ENCODE peak calls at places on chromosomes 2 and 18, in four cellular contexts. One of them, this sample, is unnamed.

GRCh38 chr2:157593411-157593810 is 35.3 kb downstream of the ACVR1C start:
- DNase-seq in choroid plexus epithelial cell: no peak
- DNase-seq in RWPE1: no peak
- DNase-seq in cardiac muscle cell: no peak
- DNase-seq in this sample: no peak

GRCh38 chr2:102187191-102188150 is 648 bp downstream of the IL1RL2 start:
- DNase-seq in choroid plexus epithelial cell: peak; percentile 58
- DNase-seq in RWPE1: peak; percentile 14
- DNase-seq in cardiac muscle cell: no peak
- DNase-seq in this sample: peak; percentile 29

GRCh38 chr18:69784840-69785239 is 162.8 kb downstream of the CD226 start:
- DNase-seq in choroid plexus epithelial cell: no peak
- DNase-seq in RWPE1: no peak
- DNase-seq in cardiac muscle cell: no peak
- DNase-seq in this sample: no peak

GRCh38 chr2:28153851-28154250 is 238.8 kb upstream of the FOSL2 start:
- DNase-seq in choroid plexus epithelial cell: no peak
- DNase-seq in RWPE1: no peak
- DNase-seq in cardiac muscle cell: no peak
- DNase-seq in this sample: no peak

GRCh38 chr2:155842103-155842502 is 490.4 kb downstream of the NR4A2 start:
- DNase-seq in choroid plexus epithelial cell: peak; percentile 0
- DNase-seq in RWPE1: no peak
- DNase-seq in cardiac muscle cell: no peak
- DNase-seq in this sample: no peak

GRCh38 chr2:62665446-62665845 is 40.1 kb upstream of the EHBP1 start:
- DNase-seq in choroid plexus epithelial cell: no peak
- DNase-seq in RWPE1: no peak
- DNase-seq in cardiac muscle cell: no peak
- DNase-seq in this sample: no peak

GRCh38 chr18:75408554-75409506 is 18.7 kb downstream of the SMIM21 start:
- DNase-seq in choroid plexus epithelial cell: peak; percentile 91
- DNase-seq in RWPE1: peak; percentile 94
- DNase-seq in cardiac muscle cell: no peak
- DNase-seq in this sample: no peak

GRCh38 chr2:207869784-207870778 is 100.4 kb upstream of the FZD5 start:
- DNase-seq in choroid plexus epithelial cell: peak; percentile 79
- DNase-seq in RWPE1: no peak
- DNase-seq in cardiac muscle cell: no peak
- DNase-seq in this sample: no peak

GRCh38 chr2:168654724-168655123 is 147.7 kb upstream of the NOSTRIN start:
- DNase-seq in choroid plexus epithelial cell: no peak
- DNase-seq in RWPE1: no peak
- DNase-seq in cardiac muscle cell: no peak
- DNase-seq in this sample: no peak

GRCh38 chr2:37415128-37415817 is 70.8 kb downstream of the QPCT start:
- DNase-seq in choroid plexus epithelial cell: peak; percentile 61
- DNase-seq in RWPE1: no peak
- DNase-seq in cardiac muscle cell: peak; percentile 62
- DNase-seq in this sample: no peak

GRCh38 chr18:73258375-73259087 is 390.7 kb upstream of the NETO1 start:
- DNase-seq in choroid plexus epithelial cell: no peak
- DNase-seq in RWPE1: no peak
- DNase-seq in cardiac muscle cell: no peak
- DNase-seq in this sample: no peak

GRCh38 chr2:95664086-95664441 is 72.3 kb downstream of the TRIM43 start:
- DNase-seq in choroid plexus epithelial cell: no peak
- DNase-seq in RWPE1: no peak
- DNase-seq in cardiac muscle cell: no peak
- DNase-seq in this sample: no peak

GRCh38 chr18:6069539-6069938 is 174.2 kb upstream of the TMEM200C start:
- DNase-seq in choroid plexus epithelial cell: peak; percentile 8
- DNase-seq in RWPE1: no peak
- DNase-seq in cardiac muscle cell: no peak
- DNase-seq in this sample: no peak

GRCh38 chr2:241576293-241576654 is 17.7 kb downstream of the BOK start:
- DNase-seq in choroid plexus epithelial cell: no peak
- DNase-seq in RWPE1: no peak
- DNase-seq in cardiac muscle cell: no peak
- DNase-seq in this sample: no peak

GRCh38 chr2:188519133-188519532 is 227.5 kb downstream of the GULP1 start:
- DNase-seq in choroid plexus epithelial cell: peak; percentile 49
- DNase-seq in RWPE1: no peak
- DNase-seq in cardiac muscle cell: no peak
- DNase-seq in this sample: no peak

GRCh38 chr2:101149241-101150192 is 1.7 kb downstream of the TBC1D8 start:
- DNase-seq in choroid plexus epithelial cell: no peak
- DNase-seq in RWPE1: peak; percentile 66
- DNase-seq in cardiac muscle cell: no peak
- DNase-seq in this sample: no peak

GRCh38 chr18:9019135-9019534 is 83.4 kb upstream of the NDUFV2 start:
- DNase-seq in choroid plexus epithelial cell: no peak
- DNase-seq in RWPE1: no peak
- DNase-seq in cardiac muscle cell: no peak
- DNase-seq in this sample: no peak

GRCh38 chr2:105437708-105438103 is 38.9 kb upstream of the FHL2 start:
- DNase-seq in choroid plexus epithelial cell: peak; percentile 86
- DNase-seq in RWPE1: no peak
- DNase-seq in cardiac muscle cell: no peak
- DNase-seq in this sample: no peak

GRCh38 chr2:161303535-161304050 is 4.6 kb upstream of the PSMD14 start:
- DNase-seq in choroid plexus epithelial cell: no peak
- DNase-seq in RWPE1: no peak
- DNase-seq in cardiac muscle cell: no peak
- DNase-seq in this sample: no peak

GRCh38 chr2:170651603-170652002 is 63.5 kb upstream of the SP5 start:
- DNase-seq in choroid plexus epithelial cell: no peak
- DNase-seq in RWPE1: no peak
- DNase-seq in cardiac muscle cell: no peak
- DNase-seq in this sample: no peak

GRCh38 chr2:60516383-60516811 is 37.1 kb downstream of the BCL11A start:
- DNase-seq in choroid plexus epithelial cell: peak; percentile 97
- DNase-seq in RWPE1: no peak
- DNase-seq in cardiac muscle cell: no peak
- DNase-seq in this sample: no peak

GRCh38 chr2:57979158-57979557 is 67.4 kb upstream of the VRK2 start:
- DNase-seq in choroid plexus epithelial cell: no peak
- DNase-seq in RWPE1: no peak
- DNase-seq in cardiac muscle cell: no peak
- DNase-seq in this sample: no peak

GRCh38 chr2:29165362-29166236 is 50.4 kb downstream of the CLIP4 start:
- DNase-seq in choroid plexus epithelial cell: peak; percentile 92
- DNase-seq in RWPE1: peak; percentile 25
- DNase-seq in cardiac muscle cell: no peak
- DNase-seq in this sample: no peak

GRCh38 chr2:158179660-158180059 is 78.0 kb downstream of the UPP2 start:
- DNase-seq in choroid plexus epithelial cell: peak; percentile 72
- DNase-seq in RWPE1: peak; percentile 13
- DNase-seq in cardiac muscle cell: peak; percentile 8
- DNase-seq in this sample: no peak

DNA sequence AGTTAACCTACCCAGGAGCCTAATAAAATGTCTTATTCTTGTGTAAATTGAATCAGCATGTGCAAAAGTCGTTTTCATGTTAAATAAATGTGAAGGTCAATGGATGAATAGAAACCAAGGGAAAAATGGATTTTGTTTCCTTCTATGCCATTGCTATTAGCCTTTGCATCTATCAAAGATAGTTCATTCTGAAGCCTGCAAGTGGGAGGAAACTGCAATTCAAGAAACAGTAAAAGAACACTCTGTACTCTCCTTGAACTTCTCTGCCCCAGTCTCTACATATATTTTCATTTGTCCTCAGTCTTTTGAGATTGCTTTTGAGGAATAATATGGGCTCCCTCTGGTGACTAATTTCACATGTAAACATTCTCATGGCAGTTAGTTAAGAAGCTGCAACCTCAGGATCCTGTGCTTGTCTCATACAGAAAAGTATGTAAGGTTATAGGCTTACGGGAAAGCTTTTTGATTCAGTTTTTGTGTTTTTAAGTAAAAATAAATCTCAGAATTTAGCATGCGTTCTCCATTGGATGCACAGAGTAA is 1590.0 kb upstream of the LRRTM1 start:
- DNase-seq in choroid plexus epithelial cell: peak; percentile 7
- DNase-seq in RWPE1: peak; percentile 5
- DNase-seq in cardiac muscle cell: peak; percentile 21
- DNase-seq in this sample: no peak
- TF ChIP-seq CTCF in choroid plexus epithelial cell: no peak
- TF ChIP-seq CTCF in RWPE1: no peak
- TF ChIP-seq CTCF in cardiac muscle cell: no peak
- TF ChIP-seq CTCF in this sample: no peak

GRCh38 chr2:232951181-232951580 is 61.9 kb downstream of the NGEF start:
- DNase-seq in choroid plexus epithelial cell: no peak
- DNase-seq in RWPE1: no peak
- DNase-seq in cardiac muscle cell: no peak
- DNase-seq in this sample: no peak
- TF ChIP-seq CTCF in choroid plexus epithelial cell: no peak
- TF ChIP-seq CTCF in RWPE1: no peak
- TF ChIP-seq CTCF in cardiac muscle cell: no peak
- TF ChIP-seq CTCF in this sample: no peak

DNA sequence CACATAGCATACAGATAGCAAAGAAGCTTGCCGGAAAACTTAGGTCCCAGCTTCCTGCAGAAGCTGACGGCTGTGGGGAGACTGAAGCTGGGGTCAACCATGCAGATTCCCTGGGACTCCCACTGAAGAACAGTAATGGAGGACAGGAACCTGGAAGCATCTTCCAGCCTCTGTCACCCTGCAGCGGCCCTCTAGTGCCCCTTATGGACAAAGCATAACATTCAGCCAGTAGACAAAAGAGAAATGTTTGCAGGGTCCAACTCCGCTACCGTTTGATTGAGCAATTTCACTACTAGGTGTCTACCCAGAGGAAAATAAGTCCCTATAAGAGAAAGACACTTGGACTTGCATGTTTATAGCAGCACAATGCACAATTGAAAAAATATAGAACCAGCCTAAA is 460.6 kb downstream of the CNTNAP5 start:
- DNase-seq in choroid plexus epithelial cell: no peak
- DNase-seq in RWPE1: no peak
- DNase-seq in cardiac muscle cell: no peak
- DNase-seq in this sample: no peak
- TF ChIP-seq CTCF in choroid plexus epithelial cell: no peak
- TF ChIP-seq CTCF in RWPE1: no peak
- TF ChIP-seq CTCF in cardiac muscle cell: peak; percentile 3
- TF ChIP-seq CTCF in this sample: no peak

GRCh38 chr18:54932472-54932871 is 26.8 kb downstream of the CCDC68 start:
- DNase-seq in choroid plexus epithelial cell: no peak
- DNase-seq in RWPE1: no peak
- DNase-seq in cardiac muscle cell: no peak
- DNase-seq in this sample: no peak
- TF ChIP-seq CTCF in choroid plexus epithelial cell: no peak
- TF ChIP-seq CTCF in RWPE1: no peak
- TF ChIP-seq CTCF in cardiac muscle cell: no peak
- TF ChIP-seq CTCF in this sample: no peak

GRCh38 chr2:197813093-197813787 is 8.8 kb downstream of the PLCL1 start:
- DNase-seq in choroid plexus epithelial cell: peak; percentile 66
- DNase-seq in RWPE1: peak; percentile 80
- DNase-seq in cardiac muscle cell: peak; percentile 20
- DNase-seq in this sample: no peak
- TF ChIP-seq CTCF in choroid plexus epithelial cell: peak; percentile 77
- TF ChIP-seq CTCF in RWPE1: peak; percentile 49
- TF ChIP-seq CTCF in cardiac muscle cell: peak; percentile 63
- TF ChIP-seq CTCF in this sample: peak; percentile 29

GRCh38 chr18:63505566-63506335 is 29.0 kb downstream of the SERPINB5 start:
- DNase-seq in choroid plexus epithelial cell: peak; percentile 30
- DNase-seq in RWPE1: peak; percentile 48
- DNase-seq in cardiac muscle cell: peak; percentile 23
- DNase-seq in this sample: no peak
- TF ChIP-seq CTCF in choroid plexus epithelial cell: peak; percentile 71
- TF ChIP-seq CTCF in RWPE1: peak; percentile 66
- TF ChIP-seq CTCF in cardiac muscle cell: peak; percentile 61
- TF ChIP-seq CTCF in this sample: peak; percentile 26

GRCh38 chr2:120857931-120858330 is 122.3 kb downstream of the GLI2 start:
- DNase-seq in choroid plexus epithelial cell: no peak
- DNase-seq in RWPE1: no peak
- DNase-seq in cardiac muscle cell: no peak
- DNase-seq in this sample: no peak

GRCh38 chr2:120857422-120857821 is 121.8 kb downstream of the GLI2 start:
- DNase-seq in choroid plexus epithelial cell: no peak
- DNase-seq in RWPE1: no peak
- DNase-seq in cardiac muscle cell: no peak
- DNase-seq in this sample: no peak

GRCh38 chr2:120855855-120856405 is 120.3 kb downstream of the GLI2 start:
- DNase-seq in choroid plexus epithelial cell: no peak
- DNase-seq in RWPE1: no peak
- DNase-seq in cardiac muscle cell: no peak
- DNase-seq in this sample: no peak

GRCh38 chr2:120854766-120855530 is 119.3 kb downstream of the GLI2 start:
- DNase-seq in choroid plexus epithelial cell: no peak
- DNase-seq in RWPE1: no peak
- DNase-seq in cardiac muscle cell: no peak
- DNase-seq in this sample: no peak

GRCh38 chr2:120856421-120856862 is 120.8 kb downstream of the GLI2 start:
- DNase-seq in choroid plexus epithelial cell: peak; percentile 32
- DNase-seq in RWPE1: no peak
- DNase-seq in cardiac muscle cell: peak; percentile 60
- DNase-seq in this sample: no peak
- TF ChIP-seq CTCF in choroid plexus epithelial cell: peak; percentile 25
- TF ChIP-seq CTCF in RWPE1: no peak
- TF ChIP-seq CTCF in cardiac muscle cell: peak; percentile 21
- TF ChIP-seq CTCF in this sample: no peak

DNA sequence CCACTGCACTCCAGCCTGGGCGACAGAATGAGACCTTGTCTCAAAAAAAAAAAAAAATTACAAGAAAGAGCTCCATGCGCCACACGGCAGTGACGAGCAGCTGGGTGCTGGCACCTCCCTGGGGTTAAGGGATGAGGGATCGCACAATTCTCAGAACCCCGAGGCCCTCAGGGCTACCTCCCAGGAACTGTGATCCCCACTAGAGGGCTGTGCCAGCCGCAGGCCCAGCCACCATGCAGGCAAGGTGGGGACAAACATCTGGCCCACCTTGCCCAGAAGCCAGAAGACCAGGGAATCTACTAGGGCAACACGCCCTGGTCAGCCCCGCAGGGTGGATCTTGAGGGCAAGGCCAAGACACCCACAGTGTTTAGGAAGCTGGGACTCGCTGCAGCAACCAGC is 6.6 kb downstream of the SAG start:
- DNase-seq in choroid plexus epithelial cell: no peak
- DNase-seq in RWPE1: no peak
- DNase-seq in cardiac muscle cell: no peak
- DNase-seq in this sample: no peak
- TF ChIP-seq CTCF in choroid plexus epithelial cell: no peak
- TF ChIP-seq CTCF in RWPE1: no peak
- TF ChIP-seq CTCF in cardiac muscle cell: no peak
- TF ChIP-seq CTCF in this sample: no peak

This sample was measured in natural killer cell.